ENCODE peak calls at places on chromosome 17, in eight cellular contexts. One of them, this sample, is unnamed.

GRCh38 chr17:72528683-72529082 is 407.9 kb downstream of the SOX9 start:
- DNase-seq in A549: no peak
- DNase-seq in Panc1: no peak
- DNase-seq in SK-N-SH: no peak
- DNase-seq in HL-60: no peak
- DNase-seq in GM23338: no peak
- DNase-seq in HCT116: no peak
- DNase-seq in K562: no peak
- DNase-seq in this sample: no peak

GRCh38 chr17:27560668-27561067 is 70.3 kb upstream of the LGALS9 start:
- DNase-seq in A549: no peak
- DNase-seq in Panc1: no peak
- DNase-seq in SK-N-SH: no peak
- DNase-seq in HL-60: no peak
- DNase-seq in GM23338: no peak
- DNase-seq in HCT116: no peak
- DNase-seq in K562: no peak
- DNase-seq in this sample: no peak

GRCh38 chr17:14759325-14759724 is 458.4 kb downstream of the HS3ST3B1 start:
- DNase-seq in A549: no peak
- DNase-seq in Panc1: no peak
- DNase-seq in SK-N-SH: no peak
- DNase-seq in HL-60: no peak
- DNase-seq in GM23338: no peak
- DNase-seq in HCT116: no peak
- DNase-seq in K562: no peak
- DNase-seq in this sample: no peak

GRCh38 chr17:17161759-17162158 is 44.4 kb downstream of the PLD6 start:
- DNase-seq in A549: no peak
- DNase-seq in Panc1: no peak
- DNase-seq in SK-N-SH: no peak
- DNase-seq in HL-60: no peak
- DNase-seq in GM23338: no peak
- DNase-seq in HCT116: no peak
- DNase-seq in K562: no peak
- DNase-seq in this sample: no peak

GRCh38 chr17:6567528-6568185 is 11.3 kb upstream of the PITPNM3 start:
- DNase-seq in A549: no peak
- DNase-seq in Panc1: no peak
- DNase-seq in SK-N-SH: peak
- DNase-seq in HL-60: no peak
- DNase-seq in GM23338: peak
- DNase-seq in HCT116: no peak
- DNase-seq in K562: no peak
- DNase-seq in this sample: no peak

GRCh38 chr17:8337802-8338744 is 1.6 kb upstream of the ODF4 start:
- DNase-seq in A549: no peak
- DNase-seq in Panc1: no peak
- DNase-seq in SK-N-SH: no peak
- DNase-seq in HL-60: no peak
- DNase-seq in GM23338: peak
- DNase-seq in HCT116: no peak
- DNase-seq in K562: no peak
- DNase-seq in this sample: no peak

GRCh38 chr17:4877089-4877488 is 22.2 kb upstream of the C17orf107 start:
- DNase-seq in A549: no peak
- DNase-seq in Panc1: no peak
- DNase-seq in SK-N-SH: no peak
- DNase-seq in HL-60: no peak
- DNase-seq in GM23338: no peak
- DNase-seq in HCT116: no peak
- DNase-seq in K562: no peak
- DNase-seq in this sample: no peak

GRCh38 chr17:79976451-79976850 is 59.2 kb downstream of the TBC1D16 start:
- DNase-seq in A549: no peak
- DNase-seq in Panc1: no peak
- DNase-seq in SK-N-SH: no peak
- DNase-seq in HL-60: no peak
- DNase-seq in GM23338: no peak
- DNase-seq in HCT116: no peak
- DNase-seq in K562: no peak
- DNase-seq in this sample: no peak

GRCh38 chr17:81315885-81316391 is 20.8 kb upstream of the SLC38A10 start:
- DNase-seq in A549: no peak
- DNase-seq in Panc1: no peak
- DNase-seq in SK-N-SH: no peak
- DNase-seq in HL-60: no peak
- DNase-seq in GM23338: no peak
- DNase-seq in HCT116: no peak
- DNase-seq in K562: no peak
- DNase-seq in this sample: no peak

GRCh38 chr17:8991514-8992285 is 26.2 kb upstream of the PIK3R5 start:
- DNase-seq in A549: peak
- DNase-seq in Panc1: no peak
- DNase-seq in SK-N-SH: peak
- DNase-seq in HL-60: peak
- DNase-seq in GM23338: peak
- DNase-seq in HCT116: peak
- DNase-seq in K562: peak
- DNase-seq in this sample: no peak

DNA sequence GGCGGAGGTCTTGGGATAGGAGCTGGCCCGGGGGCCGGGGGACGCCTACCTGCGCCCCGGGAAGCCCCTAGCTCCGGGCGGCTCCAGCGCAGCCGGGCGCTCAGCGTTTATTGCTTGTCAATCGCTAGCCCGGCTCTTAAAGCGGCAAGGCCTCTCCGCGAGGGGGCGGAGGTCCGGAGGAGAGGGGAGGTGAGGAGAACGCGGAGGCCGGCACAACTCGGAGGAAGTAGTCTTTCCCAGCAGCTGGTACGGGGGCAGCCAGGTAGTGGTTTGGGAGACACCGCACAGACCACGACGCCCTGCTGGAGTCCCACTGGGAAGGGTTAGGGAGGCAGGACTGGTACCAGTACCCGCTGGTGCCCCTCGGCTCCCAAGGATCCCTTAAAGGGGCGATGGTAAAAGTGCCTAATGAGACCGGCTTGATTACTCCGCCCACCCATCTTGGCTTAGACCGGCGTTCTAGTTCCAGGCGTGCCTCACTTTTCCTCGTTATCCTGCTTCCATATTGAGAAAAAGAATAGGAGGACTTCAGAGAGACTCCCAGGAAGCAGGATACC is at the start of gene MPP2:
- DNase-seq in A549: peak
- DNase-seq in Panc1: no peak
- DNase-seq in SK-N-SH: peak
- DNase-seq in HL-60: peak
- DNase-seq in GM23338: peak
- DNase-seq in HCT116: peak
- DNase-seq in K562: peak
- DNase-seq in this sample: no peak
- TF ChIP-seq REST in A549: no peak
- TF ChIP-seq REST in Panc1: no peak
- TF ChIP-seq REST in SK-N-SH: no peak
- TF ChIP-seq REST in HL-60: no peak
- TF ChIP-seq REST in GM23338: no peak
- TF ChIP-seq REST in HCT116: no peak
- TF ChIP-seq REST in K562: no peak
- TF ChIP-seq REST in this sample: no peak

GRCh38 chr17:18237461-18237860 is 12.0 kb downstream of the LLGL1 start:
- DNase-seq in A549: no peak
- DNase-seq in Panc1: no peak
- DNase-seq in SK-N-SH: no peak
- DNase-seq in HL-60: no peak
- DNase-seq in GM23338: no peak
- DNase-seq in HCT116: no peak
- DNase-seq in K562: no peak
- DNase-seq in this sample: no peak
- TF ChIP-seq REST in A549: no peak
- TF ChIP-seq REST in Panc1: no peak
- TF ChIP-seq REST in SK-N-SH: no peak
- TF ChIP-seq REST in HL-60: no peak
- TF ChIP-seq REST in GM23338: no peak
- TF ChIP-seq REST in HCT116: no peak
- TF ChIP-seq REST in K562: no peak
- TF ChIP-seq REST in this sample: no peak

DNA sequence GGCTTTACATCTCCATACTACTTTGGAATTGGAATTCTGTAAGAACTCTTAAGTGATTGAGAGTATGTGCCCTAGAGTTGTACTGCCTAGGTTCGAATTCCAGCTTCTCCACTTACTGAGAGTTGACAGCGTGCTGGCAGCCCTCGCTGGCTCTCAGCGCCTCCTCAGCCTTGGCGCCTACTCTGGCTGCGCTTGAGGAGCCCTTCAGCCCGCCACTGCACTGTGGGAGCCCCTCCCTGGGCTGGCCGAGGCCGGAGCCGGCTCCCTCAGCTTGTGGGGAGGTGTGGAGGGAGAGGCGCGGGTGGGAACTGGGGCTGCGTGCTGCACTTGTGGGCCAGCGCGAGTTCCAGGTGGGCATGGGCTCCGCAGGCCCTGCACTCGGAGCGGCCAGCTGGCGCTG is 13.3 kb downstream of the PPM1D start:
- DNase-seq in A549: no peak
- DNase-seq in Panc1: no peak
- DNase-seq in SK-N-SH: no peak
- DNase-seq in HL-60: no peak
- DNase-seq in GM23338: no peak
- DNase-seq in HCT116: no peak
- DNase-seq in K562: no peak
- DNase-seq in this sample: no peak
- TF ChIP-seq REST in A549: no peak
- TF ChIP-seq REST in Panc1: no peak
- TF ChIP-seq REST in SK-N-SH: no peak
- TF ChIP-seq REST in HL-60: no peak
- TF ChIP-seq REST in GM23338: no peak
- TF ChIP-seq REST in HCT116: no peak
- TF ChIP-seq REST in K562: no peak
- TF ChIP-seq REST in this sample: no peak

GRCh38 chr17:36197389-36197708 is 791 bp upstream of the CCL3L1 start:
- DNase-seq in A549: no peak
- DNase-seq in Panc1: no peak
- DNase-seq in SK-N-SH: no peak
- DNase-seq in HL-60: no peak
- DNase-seq in GM23338: no peak
- DNase-seq in HCT116: no peak
- DNase-seq in K562: no peak
- DNase-seq in this sample: no peak
- TF ChIP-seq REST in A549: no peak
- TF ChIP-seq REST in Panc1: no peak
- TF ChIP-seq REST in SK-N-SH: no peak
- TF ChIP-seq REST in HL-60: no peak
- TF ChIP-seq REST in GM23338: no peak
- TF ChIP-seq REST in HCT116: no peak
- TF ChIP-seq REST in K562: no peak
- TF ChIP-seq REST in this sample: no peak

GRCh38 chr17:58277107-58277506 is 3.6 kb downstream of the MPO start:
- DNase-seq in A549: peak
- DNase-seq in Panc1: no peak
- DNase-seq in SK-N-SH: no peak
- DNase-seq in HL-60: no peak
- DNase-seq in GM23338: peak
- DNase-seq in HCT116: peak
- DNase-seq in K562: peak
- DNase-seq in this sample: no peak
- TF ChIP-seq REST in A549: no peak
- TF ChIP-seq REST in Panc1: no peak
- TF ChIP-seq REST in SK-N-SH: no peak
- TF ChIP-seq REST in HL-60: peak
- TF ChIP-seq REST in GM23338: no peak
- TF ChIP-seq REST in HCT116: no peak
- TF ChIP-seq REST in K562: no peak
- TF ChIP-seq REST in this sample: no peak

GRCh38 chr17:50207318-50207717 is 5.9 kb upstream of the COL1A1 start:
- DNase-seq in A549: no peak
- DNase-seq in Panc1: no peak
- DNase-seq in SK-N-SH: no peak
- DNase-seq in HL-60: no peak
- DNase-seq in GM23338: no peak
- DNase-seq in HCT116: no peak
- DNase-seq in K562: no peak
- DNase-seq in this sample: no peak

GRCh38 chr17:50206604-50207293 is 5.3 kb upstream of the COL1A1 start:
- DNase-seq in A549: no peak
- DNase-seq in Panc1: no peak
- DNase-seq in SK-N-SH: peak
- DNase-seq in HL-60: no peak
- DNase-seq in GM23338: peak
- DNase-seq in HCT116: no peak
- DNase-seq in K562: peak
- DNase-seq in this sample: no peak

GRCh38 chr17:50205111-50205821 is 3.8 kb upstream of the COL1A1 start:
- DNase-seq in A549: no peak
- DNase-seq in Panc1: no peak
- DNase-seq in SK-N-SH: no peak
- DNase-seq in HL-60: no peak
- DNase-seq in GM23338: no peak
- DNase-seq in HCT116: no peak
- DNase-seq in K562: no peak
- DNase-seq in this sample: no peak

GRCh38 chr17:50204431-50204830 is 3.0 kb upstream of the COL1A1 start:
- DNase-seq in A549: no peak
- DNase-seq in Panc1: no peak
- DNase-seq in SK-N-SH: no peak
- DNase-seq in HL-60: no peak
- DNase-seq in GM23338: no peak
- DNase-seq in HCT116: no peak
- DNase-seq in K562: no peak
- DNase-seq in this sample: no peak

DNA sequence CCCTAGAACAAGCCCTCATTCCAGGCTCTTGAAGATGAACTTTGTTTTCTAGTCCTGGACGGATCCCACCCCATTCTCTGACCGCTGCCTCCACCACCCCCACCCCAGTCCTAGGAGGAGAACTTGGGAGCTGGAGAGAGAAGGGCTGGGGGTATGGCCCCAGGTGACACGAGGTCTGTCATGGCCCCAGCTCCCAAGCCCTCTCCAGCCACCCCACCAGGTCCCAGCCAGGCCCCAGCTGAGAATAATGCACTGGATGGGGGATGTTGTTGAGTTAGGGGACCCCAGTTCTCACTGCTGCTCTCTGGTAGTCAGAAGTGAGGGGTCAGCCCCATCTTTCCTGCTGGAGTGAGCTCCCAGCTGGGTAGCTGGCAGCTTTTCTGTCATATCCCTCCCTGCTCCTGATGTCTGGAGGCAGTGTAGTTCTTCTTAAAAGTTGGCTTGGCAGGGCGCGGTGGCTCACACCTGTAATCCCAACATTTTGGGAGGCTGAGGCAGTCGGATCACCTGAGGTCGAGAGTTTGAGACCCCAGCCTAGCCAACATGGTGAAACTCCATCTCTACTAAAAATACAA is 4.6 kb upstream of the COL1A1 start:
- DNase-seq in A549: no peak
- DNase-seq in Panc1: no peak
- DNase-seq in SK-N-SH: no peak
- DNase-seq in HL-60: no peak
- DNase-seq in GM23338: no peak
- DNase-seq in HCT116: no peak
- DNase-seq in K562: no peak
- DNase-seq in this sample: no peak
- TF ChIP-seq REST in A549: no peak
- TF ChIP-seq REST in Panc1: no peak
- TF ChIP-seq REST in SK-N-SH: no peak
- TF ChIP-seq REST in HL-60: no peak
- TF ChIP-seq REST in GM23338: no peak
- TF ChIP-seq REST in HCT116: no peak
- TF ChIP-seq REST in K562: no peak
- TF ChIP-seq REST in this sample: no peak